ENCODE peak calls at places on chromosomes 13 and 19, in four cellular contexts. V is WTC11, Q is choroid plexus epithelial cell, F is transverse colon. G is an unnamed sample.

GRCh38 chr13:64414381-64414780 is 2815.8 kb downstream of the PCDH9 start:
- DNase-seq in Q (peak; percentile 25), F (no peak), V (no peak), G (no peak)

GRCh38 chr19:46629546-46630025 is 4.7 kb upstream of the PTGIR start:
- DNase-seq in F (no peak), V (no peak), Q (no peak), G (no peak)

GRCh38 chr19:38015771-38016170 is 108.8 kb downstream of the SIPA1L3 start:
- DNase-seq in V (no peak), F (no peak), Q (no peak), G (no peak)

GRCh38 chr19:46791944-46792343 is 3.5 kb upstream of the SLC1A5 start:
- DNase-seq in Q (no peak), F (no peak), V (no peak), G (no peak)

GRCh38 chr13:60392136-60392535 is 4.9 kb upstream of the TDRD3 start:
- DNase-seq in V (no peak), Q (no peak), F (no peak), G (no peak)

GRCh38 chr19:1510807-1511206 is 2.0 kb downstream of the ADAMTSL5 start:
- DNase-seq in V (no peak), F (no peak), Q (no peak), G (no peak)

GRCh38 chr19:4495471-4495870 is 22.8 kb downstream of the PLIN4 start:
- DNase-seq in F (no peak), Q (no peak), V (peak; percentile 44), G (peak; percentile 58)

GRCh38 chr19:912181-913079 is 589 bp downstream of the R3HDM4 start:
- DNase-seq in V (no peak), Q (no peak), F (no peak), G (peak; percentile 61)

GRCh38 chr13:42991892-42992584 is at the start of gene EPSTI1:
- DNase-seq in V (peak; percentile 63), F (peak; percentile 83), Q (peak; percentile 90), G (peak; percentile 85)

GRCh38 chr19:13044160-13044853 is 49.0 kb downstream of the NFIX start:
- DNase-seq in Q (peak; percentile 74), V (no peak), F (no peak), G (no peak)

GRCh38 chr19:45995715-45996385 is 583 bp downstream of the CCDC61 start:
- DNase-seq in F (no peak), V (no peak), Q (peak; percentile 26), G (no peak)

GRCh38 chr13:93502071-93502470 is 275.5 kb downstream of the GPC6 start:
- DNase-seq in F (no peak), V (no peak), Q (no peak), G (no peak)

GRCh38 chr13:20703785-20704458 is 423 bp downstream of the IL17D start:
- DNase-seq in Q (peak; percentile 84), F (peak; percentile 87), V (peak; percentile 74), G (peak; percentile 92)

GRCh38 chr19:5137571-5138124 is 168.7 kb downstream of the KDM4B start:
- DNase-seq in Q (no peak), F (no peak), V (peak; percentile 92), G (no peak)

G was measured in Karpas-422.